ENCODE peak calls at places on chromosomes 6 and 20, in six cellular contexts. Z is prostate gland, F is A549, Y is breast epithelium, H is right lobe of liver, L is Peyer's patch. T is an unnamed sample.

GRCh38 chr6:85298553-85298952 is 151.3 kb upstream of the NT5E start:
- DNase-seq in Z (no peak), F (no peak), Y (no peak), H (no peak), L (no peak), T (no peak)

GRCh38 chr6:135087403-135087802 is 32.8 kb upstream of the HBS1L start:
- DNase-seq in Z (no peak), F (peak), Y (no peak), H (no peak), L (no peak), T (no peak)

GRCh38 chr6:142417331-142417750 is 115.5 kb downstream of the ADGRG6 start:
- DNase-seq in Z (no peak), F (no peak), Y (no peak), H (no peak), L (no peak), T (no peak)

GRCh38 chr6:34486106-34486740 is 20.3 kb downstream of the PACSIN1 start:
- DNase-seq in Z (no peak), F (no peak), Y (no peak), H (no peak), L (no peak), T (no peak)

GRCh38 chr6:139655783-139656705 is 281.6 kb upstream of the CITED2 start:
- DNase-seq in Z (peak), F (peak), Y (no peak), H (peak), L (peak), T (no peak)

GRCh38 chr6:7324520-7324919 is 11.5 kb upstream of the SSR1 start:
- DNase-seq in Z (no peak), F (no peak), Y (no peak), H (no peak), L (no peak), T (no peak)

GRCh38 chr20:53685070-53685595 is 91.5 kb upstream of the ZNF217 start:
- DNase-seq in Z (no peak), F (no peak), Y (no peak), H (no peak), L (no peak), T (no peak)

GRCh38 chr20:50345712-50346371 is 155.2 kb downstream of the CEBPB start:
- DNase-seq in Z (no peak), F (no peak), Y (no peak), H (no peak), L (no peak), T (peak)

GRCh38 chr6:122623279-122623678 is 13.1 kb downstream of the PKIB start:
- DNase-seq in Z (no peak), F (no peak), Y (no peak), H (no peak), L (no peak), T (no peak)

GRCh38 chr6:72798196-72798595 is 176.3 kb downstream of the KCNQ5 start:
- DNase-seq in Z (no peak), F (no peak), Y (no peak), H (no peak), L (no peak), T (no peak)

GRCh38 chr6:87944541-87944954 is 103.1 kb upstream of the SPACA1 start:
- DNase-seq in Z (peak), F (peak), Y (peak), H (no peak), L (no peak), T (peak)

GRCh38 chr6:37547564-37548061 is 47.9 kb upstream of the CCDC167 start:
- DNase-seq in Z (peak), F (no peak), Y (no peak), H (no peak), L (no peak), T (no peak)

GRCh38 chr6:18742406-18742805 is 355.3 kb downstream of the RNF144B start:
- DNase-seq in Z (no peak), F (no peak), Y (no peak), H (no peak), L (no peak), T (no peak)

GRCh38 chr6:2196079-2196679 is 49.2 kb downstream of the GMDS start:
- DNase-seq in Z (peak), F (peak), Y (no peak), H (no peak), L (no peak), T (no peak)

GRCh38 chr6:116313377-116313776 is 33.6 kb upstream of the TSPYL1 start:
- DNase-seq in Z (no peak), F (no peak), Y (no peak), H (no peak), L (no peak), T (no peak)

GRCh38 chr20:1929460-1929859 is 34.3 kb downstream of the SIRPA start:
- DNase-seq in Z (no peak), F (no peak), Y (no peak), H (no peak), L (no peak), T (no peak)

GRCh38 chr20:34874094-34874654 is 1.5 kb upstream of the GGT7 start:
- DNase-seq in Z (peak), F (peak), Y (peak), H (peak), L (peak), T (peak)

GRCh38 chr6:5763407-5763806 is 243.3 kb downstream of the NRN1 start:
- DNase-seq in Z (no peak), F (no peak), Y (no peak), H (no peak), L (no peak), T (no peak)

DNA sequence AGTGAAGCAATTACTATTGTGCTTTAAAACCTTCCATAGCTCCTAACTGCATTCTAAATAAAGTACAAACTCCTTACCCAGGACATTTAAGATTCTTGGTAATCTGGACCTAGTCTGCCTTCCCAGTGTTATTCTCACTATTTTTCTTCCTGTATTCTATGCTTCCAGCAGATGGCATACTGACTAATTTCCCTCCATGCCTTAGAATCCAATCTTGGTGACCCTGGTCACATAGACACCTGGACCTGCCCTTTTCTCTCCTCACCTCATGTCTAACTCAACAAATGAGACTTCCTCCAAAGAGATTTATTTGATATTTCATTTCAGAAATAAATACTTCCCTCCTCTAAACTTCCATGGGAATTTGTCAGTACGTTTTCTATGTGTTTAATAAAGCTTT is 25.8 kb downstream of the ROS1 start:
- DNase-seq in Z (no peak), F (peak), Y (no peak), H (no peak), L (no peak), T (no peak)
- TF ChIP-seq CTCF in Z (no peak), F (peak), Y (no peak), H (peak), L (peak), T (no peak)

GRCh38 chr6:146878564-146879343 is 280.0 kb downstream of the ADGB start:
- DNase-seq in Z (no peak), F (peak), Y (no peak), H (no peak), L (no peak), T (no peak)

GRCh38 chr6:146879406-146880117 is 280.8 kb downstream of the ADGB start:
- DNase-seq in Z (no peak), F (no peak), Y (no peak), H (no peak), L (no peak), T (no peak)

GRCh38 chr6:146876271-146877151 is 277.7 kb downstream of the ADGB start:
- DNase-seq in Z (no peak), F (peak), Y (no peak), H (no peak), L (no peak), T (no peak)

GRCh38 chr6:146874278-146875018 is 275.7 kb downstream of the ADGB start:
- DNase-seq in Z (no peak), F (no peak), Y (no peak), H (no peak), L (no peak), T (no peak)

DNA sequence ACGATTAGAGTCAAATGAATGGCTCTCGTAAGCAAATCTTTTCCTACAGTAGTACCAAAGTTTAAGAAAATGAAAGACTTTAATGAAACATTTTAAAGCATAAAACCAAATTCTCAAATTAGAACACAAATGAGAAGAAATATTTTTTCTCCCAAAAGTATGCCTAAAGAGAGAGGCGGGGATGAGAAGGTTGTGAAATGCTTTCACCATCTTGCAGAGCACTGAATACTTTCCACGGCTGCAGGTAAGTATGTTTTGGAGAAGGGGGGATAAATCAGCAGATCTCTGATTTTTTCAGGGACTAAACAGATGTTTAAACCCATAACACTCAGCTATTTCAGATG is 277.1 kb downstream of the ADGB start:
- DNase-seq in Z (no peak), F (no peak), Y (no peak), H (no peak), L (no peak), T (no peak)
- TF ChIP-seq POLR2A in Z (no peak), F (no peak), Y (no peak), H (no peak), L (no peak), T (no peak)

GRCh38 chr6:96152114-96152708 is 136.4 kb downstream of the FUT9 start:
- DNase-seq in Z (no peak), F (no peak), Y (no peak), H (no peak), L (no peak), T (no peak)

GRCh38 chr6:96151707-96152106 is 135.9 kb downstream of the FUT9 start:
- DNase-seq in Z (no peak), F (no peak), Y (no peak), H (no peak), L (no peak), T (no peak)

GRCh38 chr6:96157018-96157565 is 141.3 kb downstream of the FUT9 start:
- DNase-seq in Z (no peak), F (no peak), Y (no peak), H (no peak), L (no peak), T (no peak)

GRCh38 chr6:96156425-96156824 is 140.7 kb downstream of the FUT9 start:
- DNase-seq in Z (no peak), F (no peak), Y (no peak), H (no peak), L (no peak), T (no peak)

GRCh38 chr6:96153775-96154174 is 138.0 kb downstream of the FUT9 start:
- DNase-seq in Z (no peak), F (no peak), Y (no peak), H (no peak), L (no peak), T (no peak)
- TF ChIP-seq CTCF in Z (no peak), F (no peak), Y (no peak), H (no peak), L (no peak), T (no peak)

DNA sequence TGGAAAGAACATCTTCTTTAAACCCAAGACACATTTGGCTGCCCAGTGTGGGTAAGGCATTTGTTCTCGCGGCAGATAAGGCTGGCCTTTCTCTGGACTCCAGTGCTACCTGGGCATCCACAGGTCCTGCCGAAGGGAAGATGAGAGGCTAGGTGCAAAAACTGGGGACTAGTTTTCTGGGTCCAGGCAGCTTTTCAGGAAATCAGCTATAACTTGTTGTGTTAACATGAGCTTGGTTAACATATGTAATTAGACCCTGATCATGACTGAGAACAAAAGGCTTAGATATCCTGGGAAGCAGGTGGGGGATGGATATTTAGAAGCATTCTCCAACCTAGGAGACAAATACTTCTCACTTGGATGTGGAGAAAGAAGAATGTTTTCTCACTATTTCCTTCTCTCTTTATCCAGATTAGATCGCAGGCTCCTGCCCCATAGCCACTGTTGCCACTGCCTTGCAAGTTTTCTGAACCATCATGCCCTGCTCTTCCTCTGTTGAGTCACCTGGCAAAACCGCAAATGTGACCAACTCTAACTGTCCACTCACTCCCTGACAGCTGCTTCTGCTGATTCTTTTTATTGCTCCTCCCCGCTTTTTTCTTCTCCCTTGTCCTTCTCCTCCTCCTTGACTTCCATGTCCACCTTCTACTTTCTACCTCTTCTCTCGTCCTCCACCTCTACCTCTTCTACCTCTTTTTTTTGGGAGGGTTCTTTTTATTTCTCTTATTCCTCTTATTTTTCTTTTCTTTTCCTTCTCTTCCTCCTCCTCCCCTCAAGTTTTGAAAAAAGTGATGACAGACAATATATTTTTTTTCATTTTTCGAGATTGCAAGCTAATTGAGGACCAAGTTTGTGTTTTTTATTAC is 258.1 kb downstream of the UTRN start:
- DNase-seq in Z (no peak), F (no peak), Y (no peak), H (no peak), L (no peak), T (no peak)
- TF ChIP-seq POLR2A in Z (no peak), F (no peak), Y (no peak), H (no peak), L (no peak), T (no peak)

DNA sequence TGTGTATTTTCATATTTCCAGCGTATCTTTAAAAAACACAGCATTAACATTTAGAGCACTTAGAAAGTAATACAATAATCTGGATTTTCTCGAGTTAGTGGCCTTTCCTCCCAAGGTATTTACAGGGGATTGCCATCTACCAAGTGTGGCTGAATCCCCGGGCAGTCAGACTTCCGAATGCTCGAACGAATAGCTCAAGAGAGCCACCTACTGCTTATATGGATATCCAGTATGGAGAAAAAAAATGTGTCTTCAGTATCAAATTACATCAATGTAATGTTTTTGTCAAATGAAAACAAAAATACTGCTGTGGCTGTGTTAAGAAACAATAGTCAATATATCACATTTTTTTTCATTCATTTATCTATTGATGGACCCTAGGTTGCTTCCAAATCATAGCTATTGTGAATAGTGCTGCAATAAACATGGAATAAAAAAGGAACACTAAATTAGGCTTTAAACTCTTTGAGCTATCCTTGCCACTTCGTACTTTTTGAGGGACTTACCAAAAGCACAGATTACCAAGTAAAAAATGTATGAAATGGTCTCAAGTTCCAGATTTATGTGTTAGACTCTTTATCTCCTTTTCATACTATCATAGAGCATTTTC is 654.5 kb upstream of the PTCHD4 start:
- DNase-seq in Z (no peak), F (peak), Y (no peak), H (no peak), L (no peak), T (no peak)
- TF ChIP-seq CTCF in Z (no peak), F (peak), Y (peak), H (peak), L (peak), T (no peak)

DNA sequence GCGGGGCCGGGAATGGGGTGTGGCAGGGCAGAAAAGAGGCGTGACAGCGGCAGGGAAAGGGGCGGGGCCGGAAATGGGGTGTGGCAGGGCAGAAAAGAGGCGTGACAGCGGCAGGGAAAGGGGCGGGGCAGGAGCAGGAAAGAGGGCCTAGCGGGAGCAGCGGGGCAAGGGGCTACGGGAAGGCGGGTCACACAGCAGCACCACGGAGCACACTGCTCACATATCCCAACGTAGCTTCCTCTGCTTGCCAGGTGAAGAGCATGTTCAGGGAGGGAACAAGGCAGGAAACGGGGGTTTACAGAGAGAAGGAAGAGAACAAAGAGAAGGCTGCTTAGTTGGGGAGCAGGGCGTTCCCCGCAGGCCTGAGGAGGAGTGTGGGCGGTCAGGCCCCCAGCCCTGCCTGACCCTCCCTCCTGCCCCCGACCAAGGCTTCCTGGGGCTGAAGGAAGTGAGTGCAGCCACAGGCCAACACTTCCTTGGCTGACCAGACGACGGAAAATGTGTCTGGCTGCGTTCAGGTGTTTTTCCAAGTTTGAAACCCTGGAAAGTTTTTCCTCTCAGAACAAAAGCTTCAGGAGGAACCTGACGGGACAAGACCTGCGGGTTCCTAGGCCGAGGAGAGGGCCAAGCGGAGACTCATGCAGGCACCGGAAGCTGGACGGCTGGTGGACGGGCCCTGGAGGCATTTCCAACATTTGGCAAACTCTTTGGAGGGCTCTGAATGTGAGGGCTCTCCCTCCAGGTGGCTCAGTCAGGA is 13.8 kb downstream of the UCKL1 start:
- DNase-seq in Z (no peak), F (peak), Y (no peak), H (peak), L (no peak), T (peak)
- TF ChIP-seq POLR2A in Z (no peak), F (no peak), Y (no peak), H (no peak), L (no peak), T (no peak)

DNA sequence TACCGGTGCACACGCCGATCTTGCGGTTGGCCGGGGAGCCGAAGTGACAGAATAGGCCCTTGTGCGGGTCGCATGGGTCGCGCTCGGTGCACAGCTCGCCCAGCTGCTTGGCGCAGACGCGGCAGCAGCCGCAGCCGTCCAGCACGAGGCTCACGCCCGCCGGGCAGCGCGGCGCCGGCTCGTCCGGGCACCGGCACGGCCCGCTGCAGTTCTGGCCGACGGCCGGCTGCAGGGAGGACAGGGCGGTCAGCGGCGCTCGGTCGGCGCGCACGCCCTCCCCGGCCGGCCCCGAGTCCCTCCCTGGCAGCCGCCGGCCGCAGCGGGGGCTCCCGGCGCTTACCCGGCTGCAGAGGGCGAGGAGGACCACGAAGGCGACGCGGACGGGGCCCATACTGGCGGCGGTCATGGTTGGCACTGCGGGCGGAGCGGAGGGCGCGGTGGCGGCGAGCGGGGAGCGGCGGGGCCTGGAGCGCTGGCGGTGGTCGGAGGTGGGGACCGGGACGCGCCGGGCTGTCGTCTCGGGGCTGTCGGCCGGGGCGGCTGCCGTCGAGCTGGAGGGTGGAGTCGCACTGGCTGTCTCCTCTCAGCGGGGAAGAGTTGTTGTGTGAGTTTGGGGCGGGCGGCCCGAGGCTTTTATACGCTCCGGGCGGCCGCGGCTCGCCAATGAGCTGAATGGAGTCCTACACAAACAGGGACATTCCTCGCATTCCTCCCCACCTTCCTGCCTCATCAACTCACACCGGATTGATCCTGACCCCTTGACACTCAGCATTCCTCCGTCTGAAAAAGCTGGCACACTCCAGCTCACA is at the start of gene CCN2:
- DNase-seq in Z (peak), F (peak), Y (peak), H (peak), L (peak), T (peak)
- TF ChIP-seq CTCF in Z (no peak), F (no peak), Y (peak), H (peak), L (no peak), T (no peak)

DNA sequence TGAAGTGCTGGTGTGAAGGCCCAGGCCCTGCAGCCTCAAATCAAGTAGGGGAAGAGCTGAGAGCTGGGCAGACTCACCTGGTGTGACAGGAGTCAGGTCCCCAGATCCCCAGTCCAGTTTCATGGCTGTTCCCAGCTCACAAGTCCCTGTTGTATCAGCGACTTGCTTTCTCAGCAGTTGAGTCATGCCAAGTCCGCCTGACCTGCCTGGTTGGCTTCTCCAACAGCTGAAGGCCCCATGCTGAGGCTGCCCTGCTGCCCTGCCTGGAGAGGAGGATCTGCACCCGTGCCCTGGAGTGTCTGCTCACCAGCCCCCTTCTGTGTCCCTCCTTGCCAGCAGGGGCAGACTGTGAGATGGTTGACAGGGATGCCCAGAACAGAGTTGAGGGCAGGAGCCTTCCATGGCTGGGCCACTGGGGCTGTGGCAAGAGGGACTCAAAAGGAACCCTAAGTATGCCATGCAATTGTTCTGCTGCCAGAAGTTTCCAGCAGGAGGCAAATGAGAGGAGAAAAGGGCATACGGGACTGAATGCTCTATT is 39.3 kb upstream of the TRAF3IP2 start:
- DNase-seq in Z (no peak), F (no peak), Y (no peak), H (no peak), L (no peak), T (no peak)
- TF ChIP-seq POLR2A in Z (no peak), F (no peak), Y (no peak), H (no peak), L (no peak), T (no peak)

T was measured in uterus.